ENCODE peak calls at places on chromosomes 11 and 22, in four cellular contexts. One of them, this sample, is unnamed.

GRCh38 chr11:114162719-114163123 is 103.2 kb downstream of the ZBTB16 start:
- DNase-seq in HCT116: no peak
- DNase-seq in GM12878: no peak
- DNase-seq in SK-N-SH: peak
- DNase-seq in this sample: peak

GRCh38 chr11:71269603-71270511 is 17.5 kb upstream of the SHANK2 start:
- DNase-seq in HCT116: no peak
- DNase-seq in SK-N-SH: no peak
- DNase-seq in GM12878: no peak
- DNase-seq in this sample: no peak

GRCh38 chr11:93773045-93773477 is 11.0 kb upstream of the MED17 start:
- DNase-seq in HCT116: no peak
- DNase-seq in GM12878: no peak
- DNase-seq in SK-N-SH: no peak
- DNase-seq in this sample: no peak

GRCh38 chr11:128428876-128429416 is 158.4 kb downstream of the ETS1 start:
- DNase-seq in GM12878: no peak
- DNase-seq in SK-N-SH: no peak
- DNase-seq in HCT116: no peak
- DNase-seq in this sample: no peak

GRCh38 chr11:63698976-63699733 is 17.9 kb downstream of the RTN3 start:
- DNase-seq in GM12878: no peak
- DNase-seq in SK-N-SH: no peak
- DNase-seq in HCT116: no peak
- DNase-seq in this sample: no peak

GRCh38 chr11:111064118-111064517 is 181.4 kb upstream of the POU2AF2 start:
- DNase-seq in GM12878: no peak
- DNase-seq in HCT116: no peak
- DNase-seq in SK-N-SH: no peak
- DNase-seq in this sample: peak

GRCh38 chr11:62497132-62497915 is 49.3 kb downstream of the AHNAK start:
- DNase-seq in HCT116: peak
- DNase-seq in GM12878: peak
- DNase-seq in SK-N-SH: peak
- DNase-seq in this sample: peak

GRCh38 chr11:554824-555499 is 5.6 kb downstream of the LMNTD2 start:
- DNase-seq in SK-N-SH: peak
- DNase-seq in HCT116: peak
- DNase-seq in GM12878: no peak
- DNase-seq in this sample: peak

GRCh38 chr11:100576044-100577021 is 110.8 kb upstream of the ARHGAP42 start:
- DNase-seq in SK-N-SH: peak
- DNase-seq in GM12878: peak
- DNase-seq in HCT116: peak
- DNase-seq in this sample: peak

DNA sequence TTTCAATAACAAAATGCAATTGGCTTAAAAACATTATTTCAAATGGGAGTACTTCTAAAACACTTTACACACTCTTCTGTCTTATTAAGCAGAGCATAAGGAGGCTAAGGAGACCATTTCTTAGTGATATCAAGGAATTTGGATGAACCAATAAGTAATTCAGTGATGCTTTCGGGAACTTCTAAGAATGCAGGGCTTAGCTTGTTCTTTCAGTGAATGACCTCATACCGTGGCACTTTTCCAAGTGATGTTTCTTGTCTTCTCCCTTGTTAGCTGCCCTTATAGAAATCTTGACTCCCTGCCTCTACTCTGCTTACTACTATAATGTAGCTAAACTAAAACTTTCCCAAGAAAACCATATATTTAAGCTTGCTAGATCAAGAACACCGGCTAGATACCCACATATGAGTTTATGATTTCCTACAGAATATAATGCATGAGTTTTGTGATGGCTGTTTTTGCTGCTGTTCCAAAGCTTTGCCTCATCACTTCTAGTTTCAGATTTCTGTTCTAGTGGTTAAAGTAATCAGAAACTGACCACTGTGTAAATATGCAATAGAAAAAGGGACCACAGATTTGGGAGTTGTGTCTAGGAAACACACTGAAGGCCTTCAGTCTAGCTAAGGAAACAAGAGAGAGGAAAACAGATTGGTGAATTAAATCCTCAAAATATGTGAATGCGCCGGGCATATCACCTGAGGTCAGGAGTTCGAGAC is 37.5 kb upstream of the STK33 start:
- DNase-seq in SK-N-SH: no peak
- DNase-seq in GM12878: no peak
- DNase-seq in HCT116: no peak
- DNase-seq in this sample: no peak
- TF ChIP-seq JUND in SK-N-SH: no peak
- TF ChIP-seq JUND in GM12878: no peak
- TF ChIP-seq JUND in HCT116: no peak
- TF ChIP-seq JUND in this sample: no peak

DNA sequence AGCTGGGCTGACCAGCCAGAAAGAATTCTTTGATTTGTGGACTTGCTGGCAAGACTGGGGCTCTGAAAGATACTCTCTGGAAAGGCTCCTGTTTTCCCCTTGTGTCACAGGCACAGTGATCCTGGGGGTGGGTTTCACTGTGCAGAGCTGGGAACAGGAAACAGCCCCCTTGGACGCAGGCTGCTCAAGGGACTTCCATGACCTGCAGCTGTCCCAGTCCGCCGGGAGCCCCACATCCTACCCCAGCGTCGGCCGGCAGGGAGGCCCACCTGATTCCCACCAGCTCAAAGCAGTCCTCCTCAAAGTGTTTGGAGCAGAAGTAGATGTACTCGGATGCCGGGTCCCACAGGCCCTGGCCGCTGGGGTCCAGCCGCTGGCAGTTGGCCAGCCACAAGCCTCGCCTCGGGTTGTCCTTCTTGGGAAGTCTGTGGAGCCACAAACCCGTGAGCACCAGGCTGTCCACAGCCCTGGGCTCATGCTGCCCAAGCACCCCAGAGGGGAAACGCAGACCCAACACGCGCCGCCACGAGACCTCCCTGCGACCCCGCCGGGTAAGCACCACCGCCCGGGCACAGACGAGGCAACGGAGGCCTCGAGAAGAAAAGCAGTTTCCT is 824 bp downstream of the THAP7 start:
- DNase-seq in SK-N-SH: peak
- DNase-seq in GM12878: no peak
- DNase-seq in HCT116: no peak
- DNase-seq in this sample: no peak
- TF ChIP-seq JUND in SK-N-SH: no peak
- TF ChIP-seq JUND in GM12878: no peak
- TF ChIP-seq JUND in HCT116: no peak
- TF ChIP-seq JUND in this sample: no peak

DNA sequence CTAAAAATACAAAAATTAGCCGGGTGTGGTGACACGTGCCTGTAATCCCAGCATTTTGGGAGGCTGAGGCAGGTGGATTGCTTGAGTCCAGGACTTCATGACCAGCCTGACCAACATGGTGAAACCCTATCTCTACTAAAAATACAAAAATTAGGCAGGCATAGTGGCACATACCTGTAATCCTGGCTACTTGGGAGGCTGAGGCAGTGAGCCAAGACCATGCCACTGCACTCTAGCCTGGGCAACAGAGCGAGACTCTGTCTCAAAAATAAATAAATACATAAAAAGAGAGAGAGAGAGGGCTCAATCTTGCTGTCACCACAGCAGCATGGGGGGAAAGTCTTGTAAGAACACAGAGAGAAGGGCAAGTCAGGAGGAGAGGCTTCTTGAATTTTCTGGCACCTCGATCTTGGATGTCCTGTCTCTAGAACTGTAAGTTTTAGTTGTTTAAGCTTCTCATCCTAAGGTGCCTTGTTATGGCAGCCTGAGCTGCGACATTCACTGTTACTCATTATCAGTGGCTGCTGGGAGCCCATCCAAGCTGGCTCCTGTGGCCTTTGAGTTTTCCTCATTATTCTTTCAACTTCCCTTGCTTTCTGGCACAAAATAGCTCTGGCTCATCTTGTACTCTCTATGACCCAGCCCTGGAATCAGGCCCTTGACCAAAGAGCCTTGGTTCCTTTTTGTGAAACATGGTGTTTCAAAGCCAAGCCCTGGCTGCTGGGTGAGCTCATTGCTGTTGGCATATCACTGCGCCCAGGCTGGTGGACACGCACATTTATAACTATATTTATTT is 8.0 kb upstream of the PSMC3 start:
- DNase-seq in SK-N-SH: no peak
- DNase-seq in HCT116: no peak
- DNase-seq in GM12878: no peak
- DNase-seq in this sample: no peak
- TF ChIP-seq JUND in SK-N-SH: no peak
- TF ChIP-seq JUND in HCT116: no peak
- TF ChIP-seq JUND in GM12878: no peak
- TF ChIP-seq JUND in this sample: no peak

GRCh38 chr22:44163536-44163935 is 17.2 kb upstream of the PARVG start:
- DNase-seq in HCT116: no peak
- DNase-seq in GM12878: no peak
- DNase-seq in SK-N-SH: no peak
- DNase-seq in this sample: no peak
- TF ChIP-seq JUND in HCT116: no peak
- TF ChIP-seq JUND in GM12878: no peak
- TF ChIP-seq JUND in SK-N-SH: no peak
- TF ChIP-seq JUND in this sample: no peak

GRCh38 chr11:91673705-91674104 is 550.9 kb upstream of the FAT3 start:
- DNase-seq in SK-N-SH: no peak
- DNase-seq in HCT116: no peak
- DNase-seq in GM12878: no peak
- DNase-seq in this sample: no peak
- TF ChIP-seq JUND in SK-N-SH: no peak
- TF ChIP-seq JUND in HCT116: no peak
- TF ChIP-seq JUND in GM12878: no peak
- TF ChIP-seq JUND in this sample: no peak

This sample was measured in T47D.